ENCODE peak calls at places on chromosomes 7 and 10, in four cellular contexts. D is stimulated activated CD8-positive, alpha-beta memory T cell treated with anti-CD3 and anti-CD28 coated beads, Interleukin-15, amount 100 ng/mL, for 48 hours; I is Right ventricle myocardium superior; Y is CD8-positive, alpha-beta T cell. E is an unnamed sample.

GRCh38 chr10:42836771-42837468 is 54.3 kb downstream of the BMS1 start:
- DNase-seq in D (no peak), I (no peak), Y (no peak), E (no peak)

GRCh38 chr10:93938140-93938539 is 44.4 kb downstream of the SLC35G1 start:
- DNase-seq in D (no peak), I (no peak), Y (no peak), E (no peak)

GRCh38 chr10:14742815-14743214 is 31.9 kb downstream of the FAM107B start:
- DNase-seq in D (no peak), I (no peak), Y (no peak), E (no peak)

GRCh38 chr7:78587443-78588044 is 789.0 kb downstream of the PHTF2 start:
- DNase-seq in D (no peak), I (no peak), Y (no peak), E (no peak)

GRCh38 chr7:24955313-24955712 is 24.7 kb downstream of the OSBPL3 start:
- DNase-seq in D (no peak), I (no peak), Y (no peak), E (no peak)

GRCh38 chr7:48161407-48162125 is 9.7 kb upstream of the ABCA13 start:
- DNase-seq in D (no peak), I (no peak), Y (no peak), E (no peak)

GRCh38 chr10:130333185-130333584 is 197.0 kb downstream of the GLRX3 start:
- DNase-seq in D (no peak), I (no peak), Y (no peak), E (no peak)

GRCh38 chr10:3757638-3758490 is 27.1 kb downstream of the KLF6 start:
- DNase-seq in D (peak; percentile 62), I (no peak), Y (no peak), E (peak; percentile 60)

E was measured in T-helper 9 cell.